ENCODE peak calls at places on chromosome 20, in eight cellular contexts. S, O, R, X, P, A, E and D are unnamed samples.

GRCh38 chr20:50115591-50116367 is 2.8 kb upstream of the UBE2V1 start:
- DNase-seq in S (peak; percentile 85), A (peak; percentile 86), O (peak; percentile 95), R (peak; percentile 96), P (peak; percentile 97), X (peak; percentile 90), E (peak; percentile 92), D (peak; percentile 95)

GRCh38 chr20:50646483-50646996 is 44.8 kb downstream of the RIPOR3 start:
- DNase-seq in A (no peak), O (no peak), P (no peak), R (no peak), E (no peak), S (no peak), X (peak; percentile 45), D (no peak)

GRCh38 chr20:8583209-8584106 is 451.4 kb downstream of the PLCB1 start:
- DNase-seq in X (no peak), E (no peak), S (no peak), O (no peak), R (peak; percentile 28), P (no peak), A (no peak), D (no peak)

GRCh38 chr20:35988910-35989463 is 20.6 kb downstream of the CNBD2 start:
- DNase-seq in S (no peak), A (no peak), O (no peak), X (no peak), P (no peak), R (no peak), E (no peak), D (no peak)

GRCh38 chr20:48581167-48581566 is 246.6 kb downstream of the PREX1 start:
- DNase-seq in A (no peak), X (no peak), O (no peak), P (no peak), E (no peak), R (no peak), S (no peak), D (no peak)

GRCh38 chr20:62933966-62934365 is 4.0 kb upstream of the GID8 start:
- DNase-seq in P (peak; percentile 15), R (no peak), S (no peak), O (no peak), A (no peak), E (no peak), X (no peak), D (no peak)

GRCh38 chr20:53940883-53941546 is 129.4 kb downstream of the BCAS1 start:
- DNase-seq in X (no peak), R (no peak), S (no peak), A (no peak), P (no peak), E (no peak), O (peak; percentile 48), D (no peak)

GRCh38 chr20:53889411-53890148 is 180.8 kb downstream of the BCAS1 start:
- DNase-seq in P (no peak), R (no peak), X (no peak), A (no peak), S (no peak), E (no peak), O (no peak), D (no peak)

GRCh38 chr20:61951695-61952533 is 113.8 kb downstream of the TAF4 start:
- DNase-seq in A (no peak), O (no peak), R (no peak), P (peak; percentile 28), S (no peak), X (no peak), E (no peak), D (no peak)

GRCh38 chr20:35300469-35301262 is 8.4 kb upstream of the FAM83C start:
- DNase-seq in X (no peak), A (no peak), O (no peak), P (no peak), R (no peak), S (no peak), E (no peak), D (no peak)

GRCh38 chr20:7790189-7790588 is 150.1 kb downstream of the HAO1 start:
- DNase-seq in E (no peak), R (no peak), O (no peak), S (no peak), P (no peak), X (no peak), A (no peak), D (no peak)

GRCh38 chr20:2005831-2006426 is 12.1 kb upstream of the PDYN start:
- DNase-seq in X (peak; percentile 39), O (peak; percentile 9), E (no peak), S (peak; percentile 16), A (peak; percentile 49), P (peak; percentile 75), R (peak; percentile 51), D (peak; percentile 14)

GRCh38 chr20:40892642-40893041 is 136.0 kb upstream of the TOP1 start:
- DNase-seq in P (no peak), E (no peak), A (no peak), S (no peak), O (no peak), X (no peak), R (no peak), D (no peak)

GRCh38 chr20:38874460-38875169 is 51.6 kb upstream of the FAM83D start:
- DNase-seq in O (no peak), E (no peak), P (no peak), S (peak; percentile 35), A (peak; percentile 30), X (peak; percentile 29), R (no peak), D (no peak)

GRCh38 chr20:235891-236290 is 8.8 kb downstream of the DEFB129 start:
- DNase-seq in X (no peak), R (peak; percentile 1), A (no peak), P (no peak), O (no peak), S (no peak), E (no peak), D (no peak)

GRCh38 chr20:50133474-50134217 is 19.9 kb downstream of the PEDS1 start:
- DNase-seq in X (no peak), O (no peak), S (no peak), E (no peak), R (no peak), P (no peak), A (no peak), D (no peak)

GRCh38 chr20:6504179-6504578 is 263.3 kb upstream of the BMP2 start:
- DNase-seq in S (no peak), O (no peak), A (no peak), R (no peak), P (no peak), E (no peak), X (no peak), D (no peak)

GRCh38 chr20:51533291-51534172 is 9.0 kb downstream of the NFATC2 start:
- DNase-seq in E (no peak), S (no peak), O (no peak), P (no peak), R (no peak), A (no peak), X (peak; percentile 96), D (no peak)

GRCh38 chr20:48189177-48189576 is 403.9 kb upstream of the SULF2 start:
- DNase-seq in R (no peak), A (no peak), P (no peak), X (peak; percentile 49), O (no peak), E (no peak), S (no peak), D (no peak)

GRCh38 chr20:25270829-25271251 is 23.0 kb downstream of the PYGB start:
- DNase-seq in A (no peak), X (no peak), E (peak; percentile 16), S (no peak), P (peak; percentile 34), R (no peak), O (no peak), D (no peak)

GRCh38 chr20:38855356-38855755 is 49.9 kb downstream of the PPP1R16B start:
- DNase-seq in X (no peak), A (no peak), S (no peak), O (no peak), R (peak; percentile 43), E (no peak), P (no peak), D (no peak)

GRCh38 chr20:19205999-19206398 is 6.4 kb upstream of the SLC24A3 start:
- DNase-seq in O (no peak), R (peak; percentile 37), P (peak; percentile 86), X (no peak), E (no peak), S (peak; percentile 10), A (peak; percentile 18), D (peak; percentile 14)

GRCh38 chr20:46332373-46333135 is 24.3 kb upstream of the CDH22 start:
- DNase-seq in E (peak; percentile 89), S (no peak), O (no peak), R (no peak), X (no peak), P (no peak), A (no peak), D (no peak)

GRCh38 chr20:35575958-35576357 is 34.1 kb downstream of the ERGIC3 start:
- DNase-seq in O (no peak), R (no peak), E (no peak), X (peak; percentile 95), A (no peak), P (no peak), S (no peak), D (no peak)

GRCh38 chr20:17320456-17320855 is 93.6 kb downstream of the PCSK2 start:
- DNase-seq in S (no peak), X (no peak), P (no peak), R (peak; percentile 30), E (no peak), A (no peak), O (no peak), D (no peak)

GRCh38 chr20:35144694-35145093 is 2.4 kb downstream of the EDEM2 start:
- DNase-seq in R (no peak), X (no peak), E (no peak), P (no peak), O (no peak), A (no peak), S (no peak), D (no peak)